ENCODE peak calls at places on chromosome 4, in ten cellular contexts. M is amniotic stem cell, O is NCI-H226, G is cardiac muscle cell, S is ACHN, F is NAMALWA, Z is Daoy, X is thyroid gland, T is pancreas, K is frontal cortex. P is an unnamed sample.

GRCh38 chr4:182776376-182777058 is 140.7 kb downstream of the DCTD start:
- DNase-seq in M (no peak), O (no peak), G (no peak), S (no peak), F (no peak), Z (no peak), X (no peak), T (no peak), K (no peak), P (no peak)

GRCh38 chr4:42641155-42641554 is 15.8 kb downstream of the ATP8A1 start:
- DNase-seq in M (no peak), O (no peak), G (no peak), S (no peak), F (no peak), Z (no peak), X (no peak), T (no peak), K (no peak), P (peak)

GRCh38 chr4:47143261-47143660 is 111.9 kb downstream of the GABRB1 start:
- DNase-seq in M (no peak), O (no peak), G (no peak), S (no peak), F (no peak), Z (no peak), X (no peak), T (no peak), K (no peak), P (no peak)

GRCh38 chr4:140047781-140048180 is 106.2 kb downstream of the MAML3 start:
- DNase-seq in M (no peak), O (no peak), G (no peak), S (no peak), F (no peak), Z (no peak), X (no peak), T (no peak), K (no peak), P (no peak)

GRCh38 chr4:168693750-168694470 is 197.1 kb downstream of the PALLD start:
- DNase-seq in M (no peak), O (no peak), G (no peak), S (no peak), F (no peak), Z (no peak), X (no peak), T (no peak), K (no peak), P (no peak)

GRCh38 chr4:7266525-7267292 is 74.4 kb downstream of the SORCS2 start:
- DNase-seq in M (peak), O (peak), G (no peak), S (peak), F (no peak), Z (peak), X (no peak), T (no peak), K (no peak), P (no peak)

GRCh38 chr4:5158825-5159224 is 107.5 kb downstream of the STK32B start:
- DNase-seq in M (no peak), O (no peak), G (no peak), S (no peak), F (no peak), Z (no peak), X (no peak), T (no peak), K (no peak), P (no peak)

GRCh38 chr4:29948858-29949257 is 771.3 kb upstream of the PCDH7 start:
- DNase-seq in M (no peak), O (no peak), G (no peak), S (no peak), F (no peak), Z (no peak), X (no peak), T (no peak), K (no peak), P (no peak)

GRCh38 chr4:80423553-80424224 is 88.2 kb downstream of the CFAP299 start:
- DNase-seq in M (no peak), O (peak), G (no peak), S (no peak), F (no peak), Z (no peak), X (no peak), T (no peak), K (no peak), P (no peak)

GRCh38 chr4:26076000-26076587 is 162.1 kb downstream of the SMIM20 start:
- DNase-seq in M (no peak), O (no peak), G (no peak), S (no peak), F (no peak), Z (no peak), X (no peak), T (no peak), K (no peak), P (no peak)

GRCh38 chr4:39933689-39934590 is 43.8 kb downstream of the PDS5A start:
- DNase-seq in M (no peak), O (peak), G (peak), S (no peak), F (no peak), Z (no peak), X (no peak), T (no peak), K (no peak), P (no peak)

GRCh38 chr4:112075129-112075753 is 70.0 kb upstream of the FAM241A start:
- DNase-seq in M (peak), O (peak), G (peak), S (peak), F (peak), Z (peak), X (no peak), T (peak), K (no peak), P (peak)

GRCh38 chr4:124757121-124757520 is 44.6 kb upstream of the ANKRD50 start:
- DNase-seq in M (no peak), O (no peak), G (no peak), S (no peak), F (no peak), Z (no peak), X (no peak), T (no peak), K (no peak), P (no peak)

P was measured in colonic mucosa.